ENCODE peak calls at places on chromosomes 11 and 22, in eight cellular contexts. One of them, this sample, is unnamed.

GRCh38 chr11:71060358-71060757 is 192.0 kb downstream of the SHANK2 start:
- DNase-seq in CD4-positive, alpha-beta memory T cell: no peak
- DNase-seq in upper lobe of right lung: no peak
- DNase-seq in heart left ventricle: no peak
- DNase-seq in H1: no peak
- DNase-seq in PC-3: no peak
- DNase-seq in mammary epithelial cell: no peak
- DNase-seq in MM.1S: no peak
- DNase-seq in this sample: no peak

GRCh38 chr11:17541330-17541885 is 2.8 kb downstream of the USH1C start:
- DNase-seq in mammary epithelial cell: peak
- DNase-seq in MM.1S: no peak
- DNase-seq in heart left ventricle: no peak
- DNase-seq in PC-3: peak
- DNase-seq in CD4-positive, alpha-beta memory T cell: no peak
- DNase-seq in upper lobe of right lung: no peak
- DNase-seq in H1: no peak
- DNase-seq in this sample: no peak

GRCh38 chr22:39106326-39106725 is 9.3 kb downstream of the APOBEC3H start:
- DNase-seq in H1: no peak
- DNase-seq in upper lobe of right lung: no peak
- DNase-seq in MM.1S: no peak
- DNase-seq in heart left ventricle: no peak
- DNase-seq in CD4-positive, alpha-beta memory T cell: no peak
- DNase-seq in mammary epithelial cell: no peak
- DNase-seq in PC-3: no peak
- DNase-seq in this sample: no peak

GRCh38 chr11:93329936-93330445 is 551 bp upstream of the DEUP1 start:
- DNase-seq in CD4-positive, alpha-beta memory T cell: no peak
- DNase-seq in heart left ventricle: no peak
- DNase-seq in mammary epithelial cell: no peak
- DNase-seq in PC-3: no peak
- DNase-seq in H1: no peak
- DNase-seq in upper lobe of right lung: no peak
- DNase-seq in MM.1S: no peak
- DNase-seq in this sample: no peak

GRCh38 chr11:90310210-90310609 is 87.4 kb upstream of the CHORDC1 start:
- DNase-seq in upper lobe of right lung: no peak
- DNase-seq in mammary epithelial cell: no peak
- DNase-seq in PC-3: no peak
- DNase-seq in heart left ventricle: no peak
- DNase-seq in MM.1S: no peak
- DNase-seq in CD4-positive, alpha-beta memory T cell: no peak
- DNase-seq in H1: no peak
- DNase-seq in this sample: no peak

GRCh38 chr22:48402591-48403031 is 1425.1 kb downstream of the BRD1 start:
- DNase-seq in MM.1S: no peak
- DNase-seq in H1: no peak
- DNase-seq in upper lobe of right lung: no peak
- DNase-seq in CD4-positive, alpha-beta memory T cell: no peak
- DNase-seq in PC-3: no peak
- DNase-seq in heart left ventricle: no peak
- DNase-seq in mammary epithelial cell: no peak
- DNase-seq in this sample: no peak

GRCh38 chr22:23248583-23248982 is 68.3 kb downstream of the BCR start:
- DNase-seq in heart left ventricle: no peak
- DNase-seq in mammary epithelial cell: peak
- DNase-seq in H1: no peak
- DNase-seq in MM.1S: no peak
- DNase-seq in CD4-positive, alpha-beta memory T cell: no peak
- DNase-seq in PC-3: peak
- DNase-seq in upper lobe of right lung: no peak
- DNase-seq in this sample: no peak

GRCh38 chr11:118820412-118821357 is 29.7 kb upstream of the DDX6 start:
- DNase-seq in MM.1S: peak
- DNase-seq in upper lobe of right lung: peak
- DNase-seq in heart left ventricle: peak
- DNase-seq in PC-3: peak
- DNase-seq in H1: no peak
- DNase-seq in CD4-positive, alpha-beta memory T cell: no peak
- DNase-seq in mammary epithelial cell: peak
- DNase-seq in this sample: peak

GRCh38 chr22:33529424-33530113 is 390.7 kb downstream of the LARGE1 start:
- DNase-seq in MM.1S: no peak
- DNase-seq in H1: no peak
- DNase-seq in heart left ventricle: no peak
- DNase-seq in mammary epithelial cell: no peak
- DNase-seq in PC-3: peak
- DNase-seq in CD4-positive, alpha-beta memory T cell: no peak
- DNase-seq in upper lobe of right lung: no peak
- DNase-seq in this sample: no peak

GRCh38 chr11:59102259-59102765 is 4.7 kb upstream of the FAM111B start:
- DNase-seq in mammary epithelial cell: peak
- DNase-seq in upper lobe of right lung: peak
- DNase-seq in MM.1S: peak
- DNase-seq in CD4-positive, alpha-beta memory T cell: peak
- DNase-seq in H1: no peak
- DNase-seq in heart left ventricle: peak
- DNase-seq in PC-3: peak
- DNase-seq in this sample: no peak

GRCh38 chr11:125167954-125168821 is 3.6 kb downstream of the PKNOX2 start:
- DNase-seq in PC-3: no peak
- DNase-seq in CD4-positive, alpha-beta memory T cell: no peak
- DNase-seq in H1: no peak
- DNase-seq in heart left ventricle: no peak
- DNase-seq in upper lobe of right lung: no peak
- DNase-seq in MM.1S: no peak
- DNase-seq in mammary epithelial cell: no peak
- DNase-seq in this sample: peak

GRCh38 chr11:43367382-43368178 is 8.9 kb downstream of the TTC17 start:
- DNase-seq in H1: no peak
- DNase-seq in PC-3: no peak
- DNase-seq in MM.1S: peak
- DNase-seq in CD4-positive, alpha-beta memory T cell: no peak
- DNase-seq in upper lobe of right lung: no peak
- DNase-seq in mammary epithelial cell: peak
- DNase-seq in heart left ventricle: no peak
- DNase-seq in this sample: no peak

GRCh38 chr11:129862123-129862522 is 33.3 kb downstream of the NFRKB start:
- DNase-seq in mammary epithelial cell: no peak
- DNase-seq in heart left ventricle: no peak
- DNase-seq in H1: no peak
- DNase-seq in PC-3: no peak
- DNase-seq in MM.1S: no peak
- DNase-seq in upper lobe of right lung: no peak
- DNase-seq in CD4-positive, alpha-beta memory T cell: no peak
- DNase-seq in this sample: no peak

GRCh38 chr11:105790841-105791240 is 181.0 kb downstream of the GRIA4 start:
- DNase-seq in MM.1S: peak
- DNase-seq in CD4-positive, alpha-beta memory T cell: no peak
- DNase-seq in PC-3: no peak
- DNase-seq in H1: no peak
- DNase-seq in upper lobe of right lung: no peak
- DNase-seq in mammary epithelial cell: no peak
- DNase-seq in heart left ventricle: no peak
- DNase-seq in this sample: no peak

GRCh38 chr11:47616726-47617416 is 22.7 kb upstream of the C1QTNF4 start:
- DNase-seq in H1: no peak
- DNase-seq in mammary epithelial cell: peak
- DNase-seq in CD4-positive, alpha-beta memory T cell: no peak
- DNase-seq in PC-3: peak
- DNase-seq in MM.1S: peak
- DNase-seq in heart left ventricle: peak
- DNase-seq in upper lobe of right lung: no peak
- DNase-seq in this sample: no peak

GRCh38 chr11:17915500-17916143 is 97.2 kb downstream of the SERGEF start:
- DNase-seq in PC-3: no peak
- DNase-seq in CD4-positive, alpha-beta memory T cell: no peak
- DNase-seq in heart left ventricle: no peak
- DNase-seq in H1: no peak
- DNase-seq in upper lobe of right lung: no peak
- DNase-seq in MM.1S: no peak
- DNase-seq in mammary epithelial cell: no peak
- DNase-seq in this sample: no peak

GRCh38 chr11:74641289-74641688 is 48.9 kb downstream of the POLD3 start:
- DNase-seq in mammary epithelial cell: no peak
- DNase-seq in heart left ventricle: no peak
- DNase-seq in MM.1S: no peak
- DNase-seq in upper lobe of right lung: no peak
- DNase-seq in PC-3: no peak
- DNase-seq in H1: no peak
- DNase-seq in CD4-positive, alpha-beta memory T cell: no peak
- DNase-seq in this sample: no peak

GRCh38 chr11:29914203-29914930 is 102.5 kb downstream of the KCNA4 start:
- DNase-seq in CD4-positive, alpha-beta memory T cell: no peak
- DNase-seq in upper lobe of right lung: no peak
- DNase-seq in PC-3: no peak
- DNase-seq in heart left ventricle: no peak
- DNase-seq in MM.1S: no peak
- DNase-seq in H1: no peak
- DNase-seq in mammary epithelial cell: peak
- DNase-seq in this sample: no peak

GRCh38 chr11:15969281-15969680 is 387.1 kb downstream of the SOX6 start:
- DNase-seq in upper lobe of right lung: no peak
- DNase-seq in PC-3: peak
- DNase-seq in mammary epithelial cell: peak
- DNase-seq in MM.1S: peak
- DNase-seq in heart left ventricle: peak
- DNase-seq in H1: no peak
- DNase-seq in CD4-positive, alpha-beta memory T cell: no peak
- DNase-seq in this sample: no peak

GRCh38 chr11:36149538-36150242 is 139.5 kb downstream of the COMMD9 start:
- DNase-seq in CD4-positive, alpha-beta memory T cell: no peak
- DNase-seq in mammary epithelial cell: peak
- DNase-seq in upper lobe of right lung: no peak
- DNase-seq in PC-3: peak
- DNase-seq in heart left ventricle: no peak
- DNase-seq in MM.1S: peak
- DNase-seq in H1: peak
- DNase-seq in this sample: peak
- H3K27ac ChIP-seq in CD4-positive, alpha-beta memory T cell: no peak
- H3K27ac ChIP-seq in mammary epithelial cell: peak
- H3K27ac ChIP-seq in upper lobe of right lung: no peak
- H3K27ac ChIP-seq in PC-3: peak
- H3K27ac ChIP-seq in heart left ventricle: no peak
- H3K27ac ChIP-seq in MM.1S: no peak
- H3K27ac ChIP-seq in H1: peak
- H3K27ac ChIP-seq in this sample: peak

GRCh38 chr11:76380161-76380976 is 563 bp downstream of the THAP12 start:
- DNase-seq in MM.1S: peak
- DNase-seq in heart left ventricle: peak
- DNase-seq in mammary epithelial cell: peak
- DNase-seq in upper lobe of right lung: peak
- DNase-seq in H1: no peak
- DNase-seq in CD4-positive, alpha-beta memory T cell: no peak
- DNase-seq in PC-3: peak
- DNase-seq in this sample: peak
- H3K27ac ChIP-seq in MM.1S: peak
- H3K27ac ChIP-seq in heart left ventricle: peak
- H3K27ac ChIP-seq in mammary epithelial cell: peak
- H3K27ac ChIP-seq in upper lobe of right lung: peak
- H3K27ac ChIP-seq in H1: no peak
- H3K27ac ChIP-seq in CD4-positive, alpha-beta memory T cell: peak
- H3K27ac ChIP-seq in PC-3: no peak
- H3K27ac ChIP-seq in this sample: peak

GRCh38 chr11:1049911-1050580 is 13.5 kb upstream of the MUC6 start:
- DNase-seq in MM.1S: no peak
- DNase-seq in mammary epithelial cell: no peak
- DNase-seq in H1: no peak
- DNase-seq in CD4-positive, alpha-beta memory T cell: no peak
- DNase-seq in heart left ventricle: peak
- DNase-seq in upper lobe of right lung: no peak
- DNase-seq in PC-3: no peak
- DNase-seq in this sample: no peak

GRCh38 chr11:1047576-1048156 is 11.1 kb upstream of the MUC6 start:
- DNase-seq in PC-3: no peak
- DNase-seq in MM.1S: no peak
- DNase-seq in H1: no peak
- DNase-seq in heart left ventricle: peak
- DNase-seq in CD4-positive, alpha-beta memory T cell: no peak
- DNase-seq in mammary epithelial cell: no peak
- DNase-seq in upper lobe of right lung: peak
- DNase-seq in this sample: no peak

GRCh38 chr11:1049071-1049405 is 12.5 kb upstream of the MUC6 start:
- DNase-seq in mammary epithelial cell: no peak
- DNase-seq in heart left ventricle: no peak
- DNase-seq in MM.1S: no peak
- DNase-seq in H1: no peak
- DNase-seq in CD4-positive, alpha-beta memory T cell: no peak
- DNase-seq in PC-3: no peak
- DNase-seq in upper lobe of right lung: peak
- DNase-seq in this sample: no peak

GRCh38 chr11:1049431-1049891 is 12.9 kb upstream of the MUC6 start:
- DNase-seq in H1: no peak
- DNase-seq in CD4-positive, alpha-beta memory T cell: no peak
- DNase-seq in MM.1S: no peak
- DNase-seq in mammary epithelial cell: no peak
- DNase-seq in upper lobe of right lung: peak
- DNase-seq in PC-3: no peak
- DNase-seq in heart left ventricle: peak
- DNase-seq in this sample: no peak

GRCh38 chr11:1048375-1049070 is 12.0 kb upstream of the MUC6 start:
- DNase-seq in CD4-positive, alpha-beta memory T cell: no peak
- DNase-seq in H1: no peak
- DNase-seq in heart left ventricle: no peak
- DNase-seq in MM.1S: no peak
- DNase-seq in PC-3: no peak
- DNase-seq in mammary epithelial cell: no peak
- DNase-seq in upper lobe of right lung: peak
- DNase-seq in this sample: no peak
- H3K27ac ChIP-seq in CD4-positive, alpha-beta memory T cell: no peak
- H3K27ac ChIP-seq in H1: no peak
- H3K27ac ChIP-seq in heart left ventricle: no peak
- H3K27ac ChIP-seq in MM.1S: no peak
- H3K27ac ChIP-seq in PC-3: no peak
- H3K27ac ChIP-seq in mammary epithelial cell: no peak
- H3K27ac ChIP-seq in upper lobe of right lung: no peak
- H3K27ac ChIP-seq in this sample: no peak

GRCh38 chr11:33257897-33258630 is 883 bp downstream of the HIPK3 start:
- DNase-seq in H1: no peak
- DNase-seq in heart left ventricle: peak
- DNase-seq in MM.1S: peak
- DNase-seq in upper lobe of right lung: peak
- DNase-seq in PC-3: peak
- DNase-seq in CD4-positive, alpha-beta memory T cell: peak
- DNase-seq in mammary epithelial cell: peak
- DNase-seq in this sample: peak

GRCh38 chr11:33258631-33259184 is 1.5 kb downstream of the HIPK3 start:
- DNase-seq in upper lobe of right lung: no peak
- DNase-seq in MM.1S: peak
- DNase-seq in heart left ventricle: no peak
- DNase-seq in PC-3: peak
- DNase-seq in CD4-positive, alpha-beta memory T cell: no peak
- DNase-seq in H1: no peak
- DNase-seq in mammary epithelial cell: peak
- DNase-seq in this sample: no peak

GRCh38 chr11:33256808-33257159 is 397 bp upstream of the HIPK3 start:
- DNase-seq in mammary epithelial cell: no peak
- DNase-seq in MM.1S: no peak
- DNase-seq in PC-3: no peak
- DNase-seq in upper lobe of right lung: no peak
- DNase-seq in CD4-positive, alpha-beta memory T cell: no peak
- DNase-seq in H1: no peak
- DNase-seq in heart left ventricle: no peak
- DNase-seq in this sample: no peak

GRCh38 chr11:33257160-33257896 is at the start of gene HIPK3:
- DNase-seq in mammary epithelial cell: peak
- DNase-seq in H1: no peak
- DNase-seq in heart left ventricle: peak
- DNase-seq in CD4-positive, alpha-beta memory T cell: peak
- DNase-seq in upper lobe of right lung: peak
- DNase-seq in PC-3: peak
- DNase-seq in MM.1S: peak
- DNase-seq in this sample: peak

GRCh38 chr11:33256031-33256807 is 962 bp upstream of the HIPK3 start:
- DNase-seq in MM.1S: no peak
- DNase-seq in heart left ventricle: no peak
- DNase-seq in upper lobe of right lung: peak
- DNase-seq in mammary epithelial cell: no peak
- DNase-seq in CD4-positive, alpha-beta memory T cell: no peak
- DNase-seq in H1: no peak
- DNase-seq in PC-3: no peak
- DNase-seq in this sample: no peak
- H3K27ac ChIP-seq in MM.1S: no peak
- H3K27ac ChIP-seq in heart left ventricle: peak
- H3K27ac ChIP-seq in upper lobe of right lung: peak
- H3K27ac ChIP-seq in mammary epithelial cell: peak
- H3K27ac ChIP-seq in CD4-positive, alpha-beta memory T cell: peak
- H3K27ac ChIP-seq in H1: peak
- H3K27ac ChIP-seq in PC-3: peak
- H3K27ac ChIP-seq in this sample: peak